ENCODE peak calls at places on chromosomes 7 and 10, in seven cellular contexts. A is iPS-NIHi11; P is SK-N-MC; U is NCI-H526; K is activated CD4-positive, alpha-beta memory T cell treated with anti-CD3 and anti-CD28 coated beads for 36 hours; B is stimulated activated CD4-positive, alpha-beta T cell treated with anti-CD3 and anti-CD28 coated beads, Interleukin-1b, Interleukin-23, amount 100 ng/mL, for 48 hours; L is Kasumi-1. H is an unnamed sample.

GRCh38 chr10:128263891-128264688 is 137.9 kb upstream of the MKI67 start:
- DNase-seq in K (peak), P (no peak), L (peak), U (peak), A (peak), B (peak), H (peak)

GRCh38 chr7:67463983-67464382 is 467.4 kb downstream of the TYW1 start:
- DNase-seq in U (no peak), P (no peak), K (no peak), B (no peak), L (no peak), A (no peak), H (no peak)

GRCh38 chr7:127870231-127870907 is 160.9 kb downstream of the LRRC4 start:
- DNase-seq in B (no peak), L (peak), K (no peak), A (no peak), P (no peak), U (no peak), H (peak)

GRCh38 chr10:132359305-132360040 is 27.5 kb downstream of the LRRC27 start:
- DNase-seq in L (no peak), K (no peak), P (no peak), B (no peak), A (no peak), U (no peak), H (no peak)

GRCh38 chr10:11493646-11494045 is 117.8 kb downstream of the USP6NL start:
- DNase-seq in K (no peak), P (no peak), L (no peak), U (no peak), B (no peak), A (no peak), H (no peak)

GRCh38 chr10:70054902-70055301 is 2.3 kb downstream of the MACROH2A2 start:
- DNase-seq in U (no peak), A (no peak), P (no peak), K (no peak), B (no peak), L (no peak), H (no peak)

GRCh38 chr10:65341323-65341922 is 1584.4 kb upstream of the LRRTM3 start:
- DNase-seq in B (no peak), K (no peak), U (no peak), L (peak), A (no peak), P (no peak), H (peak)

GRCh38 chr10:3108033-3108432 is 40.7 kb downstream of the PFKP start:
- DNase-seq in U (no peak), P (no peak), L (no peak), K (no peak), A (no peak), B (no peak), H (no peak)

GRCh38 chr7:112362796-112363195 is 87.5 kb upstream of the IFRD1 start:
- DNase-seq in U (no peak), A (no peak), P (no peak), B (no peak), K (no peak), L (no peak), H (no peak)

GRCh38 chr7:24334012-24334411 is 50.0 kb downstream of the NPY start:
- DNase-seq in B (no peak), U (no peak), K (no peak), L (no peak), P (no peak), A (no peak), H (no peak)

GRCh38 chr10:59903871-59904270 is 2.5 kb downstream of the CCDC6 start:
- DNase-seq in A (no peak), B (no peak), U (no peak), L (no peak), P (no peak), K (no peak), H (no peak)

GRCh38 chr7:50209461-50210161 is 94.9 kb upstream of the IKZF1 start:
- DNase-seq in K (peak), B (peak), A (no peak), P (no peak), U (no peak), L (no peak), H (no peak)

GRCh38 chr10:100238429-100238828 is 9.0 kb upstream of the CHUK start:
- DNase-seq in U (no peak), P (no peak), A (no peak), K (peak), L (no peak), B (no peak), H (no peak)

GRCh38 chr7:33841658-33842057 is 63.7 kb upstream of the BMPER start:
- DNase-seq in P (peak), B (no peak), K (no peak), A (no peak), L (no peak), U (no peak), H (peak)

GRCh38 chr7:111012152-111012551 is 78.8 kb upstream of the LRRN3 start:
- DNase-seq in K (no peak), P (no peak), L (no peak), U (no peak), A (no peak), B (no peak), H (peak)

GRCh38 chr10:79073784-79074432 is 5.1 kb downstream of the ZMIZ1 start:
- DNase-seq in B (no peak), L (no peak), A (no peak), U (no peak), P (no peak), K (no peak), H (no peak)

GRCh38 chr10:123299598-123299997 is 145.4 kb downstream of the BUB3 start:
- DNase-seq in K (no peak), B (no peak), P (no peak), A (no peak), U (no peak), L (no peak), H (no peak)

GRCh38 chr7:151080522-151081169 is at the start of gene FASTK:
- DNase-seq in B (peak), A (peak), U (peak), P (no peak), L (peak), K (peak), H (peak)

GRCh38 chr10:15482168-15482567 is 111.1 kb upstream of the FAM171A1 start:
- DNase-seq in K (no peak), B (no peak), A (no peak), U (no peak), P (no peak), L (no peak), H (no peak)

GRCh38 chr10:124696446-124697392 is 47.5 kb downstream of the FAM53B start:
- DNase-seq in U (no peak), L (no peak), K (peak), P (no peak), A (no peak), B (peak), H (no peak)

GRCh38 chr10:101694056-101694673 is 805 bp downstream of the FBXW4 start:
- DNase-seq in A (peak), K (peak), B (peak), U (peak), L (no peak), P (no peak), H (peak)

GRCh38 chr10:12400266-12400931 is 51.1 kb downstream of the CAMK1D start:
- DNase-seq in P (no peak), K (no peak), B (no peak), L (no peak), A (no peak), U (no peak), H (no peak)

GRCh38 chr7:114085592-114086490 is 167.0 kb upstream of the PPP1R3A start:
- DNase-seq in L (peak), K (peak), B (no peak), U (peak), A (peak), P (no peak), H (peak)

GRCh38 chr10:124000792-124001201 is 92.6 kb downstream of the CHST15 start:
- DNase-seq in K (no peak), P (no peak), L (no peak), B (no peak), A (no peak), U (no peak), H (peak)

GRCh38 chr7:964401-965231 is 10.1 kb upstream of the ADAP1 start:
- DNase-seq in L (peak), A (peak), K (no peak), B (no peak), P (peak), U (no peak), H (no peak)

GRCh38 chr7:157813053-157813452 is 476.2 kb downstream of the DNAJB6 start:
- DNase-seq in P (no peak), U (no peak), A (no peak), K (no peak), L (no peak), B (no peak), H (no peak)

GRCh38 chr7:21318190-21318915 is 109.5 kb upstream of the SP4 start:
- DNase-seq in A (no peak), U (no peak), B (no peak), P (no peak), K (no peak), L (no peak), H (peak)

GRCh38 chr7:132393789-132394261 is 182.4 kb downstream of the PLXNA4 start:
- DNase-seq in U (no peak), K (no peak), L (no peak), P (no peak), B (no peak), A (no peak), H (no peak)

GRCh38 chr7:50341709-50342108 is 37.2 kb downstream of the IKZF1 start:
- DNase-seq in K (peak), P (no peak), B (no peak), A (no peak), U (no peak), L (no peak), H (no peak)

GRCh38 chr7:11343818-11344413 is 370.2 kb downstream of the PHF14 start:
- DNase-seq in K (no peak), A (peak), U (no peak), P (peak), L (peak), B (no peak), H (peak)

GRCh38 chr7:27134392-27134791 is 3.8 kb upstream of the HOXA4 start:
- DNase-seq in P (no peak), B (no peak), L (peak), U (no peak), A (no peak), K (no peak), H (no peak)

GRCh38 chr7:38306136-38306535 is 32.7 kb upstream of the TARP start:
- DNase-seq in K (no peak), P (no peak), L (no peak), A (no peak), U (no peak), B (no peak), H (no peak)

GRCh38 chr7:78151229-78151628 is 352.7 kb downstream of the PHTF2 start:
- DNase-seq in L (no peak), B (no peak), P (no peak), K (no peak), U (no peak), A (no peak), H (peak)

GRCh38 chr7:27183682-27184341 is 1.2 kb downstream of the HOXA11 start:
- DNase-seq in L (peak), P (no peak), B (no peak), K (peak), U (no peak), A (no peak), H (no peak)

GRCh38 chr7:93981480-93981874 is 22.7 kb downstream of the BET1 start:
- DNase-seq in L (no peak), P (no peak), U (no peak), B (no peak), K (no peak), A (peak), H (no peak)

GRCh38 chr10:100038561-100039071 is 28.9 kb upstream of the DNMBP start:
- DNase-seq in P (no peak), U (no peak), K (no peak), L (no peak), A (peak), B (no peak), H (peak)

GRCh38 chr10:62637249-62638061 is 167.1 kb upstream of the ADO start:
- DNase-seq in K (peak), B (peak), L (peak), A (no peak), U (no peak), P (no peak), H (peak)

GRCh38 chr10:3807221-3807927 is 22.4 kb upstream of the KLF6 start:
- DNase-seq in L (no peak), B (no peak), A (no peak), P (no peak), U (no peak), K (no peak), H (no peak)

GRCh38 chr7:129829677-129830631 is 122.8 kb downstream of the UBE2H start:
- DNase-seq in U (peak), L (peak), K (peak), B (peak), A (peak), P (no peak), H (peak)